ENCODE peak calls at places on chromosomes 16 and 17, in six cellular contexts. One of them, this sample, is unnamed.

GRCh38 chr16:1584926-1585487 is 26.9 kb downstream of the IFT140 start:
- DNase-seq in HepG2: no peak
- DNase-seq in A549: no peak
- DNase-seq in H1: no peak
- DNase-seq in stomach: no peak
- DNase-seq in K562: no peak
- DNase-seq in this sample: no peak

GRCh38 chr17:29257756-29258155 is 11.1 kb downstream of the CRYBA1 start:
- DNase-seq in K562: no peak
- DNase-seq in A549: no peak
- DNase-seq in H1: no peak
- DNase-seq in HepG2: no peak
- DNase-seq in stomach: no peak
- DNase-seq in this sample: no peak

GRCh38 chr17:80855968-80856862 is 135.4 kb upstream of the CHMP6 start:
- DNase-seq in A549: peak
- DNase-seq in HepG2: peak
- DNase-seq in K562: peak
- DNase-seq in H1: no peak
- DNase-seq in stomach: peak
- DNase-seq in this sample: no peak

GRCh38 chr16:88282221-88283041 is 100.3 kb upstream of the ZNF469 start:
- DNase-seq in H1: no peak
- DNase-seq in K562: no peak
- DNase-seq in HepG2: no peak
- DNase-seq in A549: peak
- DNase-seq in stomach: no peak
- DNase-seq in this sample: no peak

GRCh38 chr17:79645022-79645776 is 34.3 kb upstream of the RBFOX3 start:
- DNase-seq in HepG2: no peak
- DNase-seq in K562: no peak
- DNase-seq in H1: no peak
- DNase-seq in A549: no peak
- DNase-seq in stomach: peak
- DNase-seq in this sample: peak

GRCh38 chr16:11706180-11706742 is 36.4 kb downstream of the TXNDC11 start:
- DNase-seq in stomach: peak
- DNase-seq in K562: peak
- DNase-seq in H1: no peak
- DNase-seq in HepG2: no peak
- DNase-seq in A549: no peak
- DNase-seq in this sample: peak

GRCh38 chr17:41100081-41100480 is 1.9 kb downstream of the KRTAP4-16 start:
- DNase-seq in K562: no peak
- DNase-seq in HepG2: no peak
- DNase-seq in H1: no peak
- DNase-seq in A549: no peak
- DNase-seq in stomach: no peak
- DNase-seq in this sample: no peak

GRCh38 chr17:78724544-78724943 is 57.5 kb downstream of the CYTH1 start:
- DNase-seq in stomach: peak
- DNase-seq in HepG2: no peak
- DNase-seq in H1: no peak
- DNase-seq in A549: no peak
- DNase-seq in K562: no peak
- DNase-seq in this sample: no peak

GRCh38 chr17:78432929-78433727 is 54.7 kb downstream of the PGS1 start:
- DNase-seq in HepG2: peak
- DNase-seq in A549: no peak
- DNase-seq in H1: no peak
- DNase-seq in stomach: no peak
- DNase-seq in K562: no peak
- DNase-seq in this sample: no peak

GRCh38 chr16:2121853-2122252 is 13.8 kb downstream of the PKD1 start:
- DNase-seq in stomach: no peak
- DNase-seq in K562: no peak
- DNase-seq in HepG2: no peak
- DNase-seq in H1: no peak
- DNase-seq in A549: no peak
- DNase-seq in this sample: no peak

GRCh38 chr17:50556803-50557202 is 3.7 kb upstream of the CACNA1G start:
- DNase-seq in A549: no peak
- DNase-seq in K562: no peak
- DNase-seq in stomach: peak
- DNase-seq in H1: no peak
- DNase-seq in HepG2: no peak
- DNase-seq in this sample: no peak

GRCh38 chr17:66715745-66716156 is 119.2 kb upstream of the CACNG5 start:
- DNase-seq in K562: no peak
- DNase-seq in H1: peak
- DNase-seq in stomach: no peak
- DNase-seq in A549: peak
- DNase-seq in HepG2: peak
- DNase-seq in this sample: no peak

GRCh38 chr17:78019367-78019975 is 61.0 kb downstream of the TNRC6C start:
- DNase-seq in K562: peak
- DNase-seq in stomach: no peak
- DNase-seq in A549: peak
- DNase-seq in H1: no peak
- DNase-seq in HepG2: peak
- DNase-seq in this sample: no peak

GRCh38 chr17:55314061-55314783 is 49.5 kb downstream of the HLF start:
- DNase-seq in HepG2: no peak
- DNase-seq in H1: no peak
- DNase-seq in stomach: no peak
- DNase-seq in A549: no peak
- DNase-seq in K562: no peak
- DNase-seq in this sample: no peak

GRCh38 chr17:7443499-7444485 is 1.1 kb upstream of the CHRNB1 start:
- DNase-seq in HepG2: no peak
- DNase-seq in A549: no peak
- DNase-seq in stomach: no peak
- DNase-seq in H1: no peak
- DNase-seq in K562: no peak
- DNase-seq in this sample: no peak

GRCh38 chr16:27650073-27650701 is 100.2 kb downstream of the KATNIP start:
- DNase-seq in A549: no peak
- DNase-seq in K562: no peak
- DNase-seq in HepG2: no peak
- DNase-seq in stomach: no peak
- DNase-seq in H1: no peak
- DNase-seq in this sample: peak

GRCh38 chr17:14922421-14922820 is 342.7 kb downstream of the PMP22 start:
- DNase-seq in K562: no peak
- DNase-seq in stomach: no peak
- DNase-seq in HepG2: no peak
- DNase-seq in H1: no peak
- DNase-seq in A549: no peak
- DNase-seq in this sample: no peak

GRCh38 chr17:63495471-63495870 is 18.6 kb downstream of the ACE start:
- DNase-seq in stomach: no peak
- DNase-seq in A549: no peak
- DNase-seq in HepG2: no peak
- DNase-seq in K562: no peak
- DNase-seq in H1: no peak
- DNase-seq in this sample: no peak

GRCh38 chr17:19726615-19727376 is 10.4 kb upstream of the SLC47A2 start:
- DNase-seq in HepG2: no peak
- DNase-seq in H1: no peak
- DNase-seq in A549: no peak
- DNase-seq in stomach: no peak
- DNase-seq in K562: no peak
- DNase-seq in this sample: no peak

GRCh38 chr16:76265434-76266045 is 11.7 kb upstream of the CNTNAP4 start:
- DNase-seq in A549: peak
- DNase-seq in H1: peak
- DNase-seq in HepG2: peak
- DNase-seq in stomach: no peak
- DNase-seq in K562: peak
- DNase-seq in this sample: no peak

GRCh38 chr16:90047714-90048346 is 28.6 kb upstream of the DBNDD1 start:
- DNase-seq in stomach: no peak
- DNase-seq in HepG2: no peak
- DNase-seq in K562: peak
- DNase-seq in A549: no peak
- DNase-seq in H1: no peak
- DNase-seq in this sample: peak

GRCh38 chr17:16342979-16343378 is 10.3 kb downstream of the CENPV start:
- DNase-seq in HepG2: no peak
- DNase-seq in A549: no peak
- DNase-seq in H1: no peak
- DNase-seq in K562: no peak
- DNase-seq in stomach: no peak
- DNase-seq in this sample: no peak

GRCh38 chr17:17538417-17539391 is 42.5 kb upstream of the RASD1 start:
- DNase-seq in HepG2: peak
- DNase-seq in A549: peak
- DNase-seq in stomach: peak
- DNase-seq in H1: no peak
- DNase-seq in K562: peak
- DNase-seq in this sample: no peak
- TF ChIP-seq EP300 in HepG2: peak
- TF ChIP-seq EP300 in A549: peak
- TF ChIP-seq EP300 in stomach: no peak
- TF ChIP-seq EP300 in H1: no peak
- TF ChIP-seq EP300 in K562: no peak
- TF ChIP-seq EP300 in this sample: no peak

DNA sequence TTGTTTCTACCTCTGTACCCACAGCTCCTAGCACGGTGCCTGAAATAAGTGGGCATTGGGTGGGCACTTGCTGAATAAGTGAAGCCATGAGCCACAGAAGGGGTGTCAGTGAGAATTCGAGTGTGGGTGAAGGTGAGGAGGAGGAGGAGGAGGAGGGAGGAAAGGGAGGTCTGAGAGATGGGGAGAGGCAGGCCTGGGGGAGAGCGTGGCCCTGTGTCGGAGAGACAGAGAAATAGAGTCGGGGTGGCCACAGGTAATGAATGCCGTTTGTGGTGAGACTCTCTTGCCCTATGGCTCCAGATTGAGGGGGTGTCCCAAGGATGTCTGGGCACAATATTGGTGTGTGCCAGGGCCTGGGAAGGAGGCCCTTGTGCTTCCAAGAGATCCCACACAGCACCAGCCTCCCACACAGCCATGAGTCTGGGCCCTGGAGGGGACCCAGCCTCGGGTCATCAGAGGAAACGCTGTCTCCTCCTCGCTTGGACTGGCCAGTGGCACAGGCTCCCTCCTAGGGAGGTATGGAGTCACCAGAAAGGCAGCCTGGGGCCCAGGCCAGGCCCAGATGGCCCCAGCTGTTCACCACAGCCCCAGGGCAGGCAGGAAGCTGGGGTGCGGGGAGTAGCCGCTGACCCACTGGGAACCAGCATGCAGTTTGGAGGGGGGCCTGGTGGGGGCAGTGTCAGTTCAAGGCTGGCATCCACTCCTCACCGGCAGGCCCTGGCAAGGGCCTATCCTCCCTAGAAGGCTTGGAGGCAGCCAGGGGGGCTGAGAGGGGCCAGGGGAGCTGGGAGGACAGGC is 49.0 kb downstream of the SDK2 start:
- DNase-seq in stomach: peak
- DNase-seq in K562: peak
- DNase-seq in H1: no peak
- DNase-seq in A549: no peak
- DNase-seq in HepG2: no peak
- DNase-seq in this sample: no peak
- TF ChIP-seq CTCF in stomach: no peak
- TF ChIP-seq CTCF in K562: no peak
- TF ChIP-seq CTCF in H1: peak
- TF ChIP-seq CTCF in A549: peak
- TF ChIP-seq CTCF in HepG2: peak
- TF ChIP-seq CTCF in this sample: no peak

GRCh38 chr16:56643080-56643778 is 4.8 kb downstream of the MT1A start:
- DNase-seq in HepG2: peak
- DNase-seq in H1: no peak
- DNase-seq in K562: peak
- DNase-seq in stomach: peak
- DNase-seq in A549: peak
- DNase-seq in this sample: peak
- TF ChIP-seq EP300 in HepG2: no peak
- TF ChIP-seq EP300 in H1: no peak
- TF ChIP-seq EP300 in K562: no peak
- TF ChIP-seq EP300 in stomach: peak
- TF ChIP-seq EP300 in A549: no peak
- TF ChIP-seq EP300 in this sample: peak

GRCh38 chr16:86508947-86509758 is 1.2 kb upstream of the FOXF1 start:
- DNase-seq in H1: no peak
- DNase-seq in stomach: no peak
- DNase-seq in K562: no peak
- DNase-seq in A549: peak
- DNase-seq in HepG2: no peak
- DNase-seq in this sample: peak

GRCh38 chr16:86507173-86508027 is 2.9 kb upstream of the FOXF1 start:
- DNase-seq in K562: no peak
- DNase-seq in A549: no peak
- DNase-seq in H1: no peak
- DNase-seq in stomach: no peak
- DNase-seq in HepG2: no peak
- DNase-seq in this sample: no peak

GRCh38 chr16:86509759-86510464 is 415 bp upstream of the FOXF1 start:
- DNase-seq in A549: no peak
- DNase-seq in K562: no peak
- DNase-seq in stomach: peak
- DNase-seq in HepG2: no peak
- DNase-seq in H1: no peak
- DNase-seq in this sample: peak

GRCh38 chr16:86505899-86506864 is 4.1 kb upstream of the FOXF1 start:
- DNase-seq in K562: no peak
- DNase-seq in H1: no peak
- DNase-seq in HepG2: no peak
- DNase-seq in A549: no peak
- DNase-seq in stomach: no peak
- DNase-seq in this sample: no peak

DNA sequence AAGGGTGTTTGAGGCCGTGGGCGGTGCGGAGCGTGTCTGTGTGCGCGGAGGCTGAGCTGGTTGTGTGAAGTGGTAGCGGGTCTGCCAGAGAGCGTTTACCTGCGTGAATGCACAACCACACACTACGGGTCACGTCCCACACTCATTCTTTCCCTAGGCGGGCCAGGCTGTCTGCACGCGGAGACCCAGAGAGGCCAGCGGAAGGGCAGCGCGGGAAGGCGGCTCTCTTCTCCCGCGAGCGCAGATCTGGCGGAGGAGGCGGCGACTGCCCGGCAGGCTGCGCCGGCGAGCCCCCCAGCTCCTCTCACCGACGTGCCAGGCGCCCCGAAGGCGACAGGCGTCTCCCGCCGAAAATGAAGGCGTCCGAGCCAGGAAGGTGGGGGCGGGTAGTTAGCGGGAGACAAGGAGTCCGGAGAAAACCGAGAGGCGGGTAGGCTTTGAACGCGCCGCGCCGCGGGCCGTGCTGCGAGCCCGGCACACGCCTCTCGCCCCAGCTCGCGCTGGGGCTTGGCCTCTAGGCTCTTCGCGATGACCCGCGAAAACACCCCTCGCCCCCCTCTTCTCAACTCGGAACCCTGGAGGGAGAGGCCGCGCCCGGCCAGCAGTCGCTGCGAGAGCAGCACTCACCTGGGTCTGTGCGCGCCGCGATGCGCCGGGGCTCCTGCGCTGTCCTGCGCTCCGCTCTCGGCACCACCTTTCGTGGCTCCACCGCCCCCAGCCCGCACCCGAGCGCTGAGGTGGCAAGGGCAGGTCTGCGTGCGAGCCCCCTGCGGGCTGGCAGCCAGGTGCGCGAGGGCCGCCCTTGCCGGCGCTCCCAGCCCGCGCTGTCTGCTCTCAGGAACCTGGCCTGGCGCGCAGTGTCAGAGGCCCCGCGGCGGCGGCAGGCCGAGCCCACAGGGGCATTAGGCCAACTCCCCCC is 2.0 kb upstream of the FOXF1 start:
- DNase-seq in A549: peak
- DNase-seq in stomach: no peak
- DNase-seq in K562: no peak
- DNase-seq in H1: no peak
- DNase-seq in HepG2: no peak
- DNase-seq in this sample: no peak
- TF ChIP-seq CTCF in A549: no peak
- TF ChIP-seq CTCF in stomach: no peak
- TF ChIP-seq CTCF in K562: no peak
- TF ChIP-seq CTCF in H1: no peak
- TF ChIP-seq CTCF in HepG2: no peak
- TF ChIP-seq CTCF in this sample: no peak